ENCODE peak calls at places on chromosomes 13 and 19, in ten cellular contexts. F, L, R, Y, W, Q, G, K, V and M are unnamed samples.

GRCh38 chr13:37168151-37168550 is 62.7 kb upstream of the CSNK1A1L start:
- DNase-seq in F (no peak), L (no peak), R (no peak), Y (no peak), W (no peak), Q (no peak), G (no peak), K (no peak), V (no peak), M (no peak)

GRCh38 chr19:51637362-51637978 is 7.3 kb upstream of the SIGLEC5 start:
- DNase-seq in F (no peak), L (no peak), R (no peak), Y (no peak), W (no peak), Q (peak; percentile 33), G (no peak), K (no peak), V (no peak), M (no peak)

GRCh38 chr19:3785464-3785937 is 680 bp downstream of the MATK start:
- DNase-seq in F (no peak), L (no peak), R (no peak), Y (no peak), W (no peak), Q (no peak), G (peak; percentile 73), K (no peak), V (no peak), M (no peak)

GRCh38 chr13:67635754-67636153 is 405.6 kb upstream of the PCDH9 start:
- DNase-seq in F (no peak), L (no peak), R (no peak), Y (no peak), W (no peak), Q (no peak), G (no peak), K (no peak), V (no peak), M (no peak)

GRCh38 chr19:41994994-41995958 is 1.2 kb upstream of the ATP1A3 start:
- DNase-seq in F (no peak), L (no peak), R (no peak), Y (no peak), W (no peak), Q (no peak), G (peak; percentile 32), K (no peak), V (no peak), M (no peak)

GRCh38 chr19:17248011-17248776 is 2.5 kb upstream of the NR2F6 start:
- DNase-seq in F (no peak), L (no peak), R (no peak), Y (no peak), W (no peak), Q (no peak), G (no peak), K (peak; percentile 75), V (no peak), M (no peak)

GRCh38 chr19:4622695-4623421 is 16.5 kb upstream of the TNFAIP8L1 start:
- DNase-seq in F (no peak), L (no peak), R (no peak), Y (no peak), W (no peak), Q (peak; percentile 60), G (no peak), K (no peak), V (no peak), M (no peak)

GRCh38 chr13:47463726-47464125 is 537.3 kb downstream of the SUCLA2 start:
- DNase-seq in F (no peak), L (no peak), R (peak; percentile 54), Y (peak; percentile 72), W (no peak), Q (no peak), G (peak; percentile 37), K (no peak), V (no peak), M (no peak)

GRCh38 chr13:106534844-106535551 is 464 bp downstream of the EFNB2 start:
- DNase-seq in F (no peak), L (no peak), R (peak; percentile 35), Y (peak; percentile 50), W (no peak), Q (no peak), G (peak; percentile 90), K (no peak), V (no peak), M (no peak)

DNA sequence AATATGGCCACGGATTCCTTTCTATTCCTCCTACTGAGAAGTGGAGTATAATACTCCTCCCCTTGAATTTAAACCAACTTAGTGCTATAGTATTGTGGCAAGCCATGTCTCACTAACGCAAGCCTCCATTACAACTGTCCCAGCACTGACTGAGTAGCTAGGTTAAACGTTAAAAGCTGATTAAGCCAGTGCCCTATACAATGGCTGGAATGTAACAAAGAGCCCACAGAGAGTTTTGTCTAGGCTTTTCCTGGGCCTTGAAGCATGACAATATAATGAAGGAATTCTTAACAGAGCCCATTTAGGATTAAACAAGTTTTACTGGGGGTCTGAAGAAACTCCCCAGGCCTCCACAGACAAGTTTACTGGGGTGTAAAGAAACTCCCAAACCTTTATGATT is 254.5 kb upstream of the DACH1 start:
- DNase-seq in F (no peak), L (no peak), R (no peak), Y (no peak), W (no peak), Q (no peak), G (no peak), K (no peak), V (no peak), M (no peak)
- H3K4me1 ChIP-seq in F (no peaks in the 10 kb centered on the region), L (no peaks in the 10 kb centered on the region), R (peaks cover 11% of the 10 kb centered on the region), Y (no peaks in the 10 kb centered on the region), W (no peaks in the 10 kb centered on the region), Q (peaks cover 8% of the 10 kb centered on the region), G (no peaks in the 10 kb centered on the region), K (no peaks in the 10 kb centered on the region), V (no peaks in the 10 kb centered on the region), M (no peaks in the 10 kb centered on the region)

DNA sequence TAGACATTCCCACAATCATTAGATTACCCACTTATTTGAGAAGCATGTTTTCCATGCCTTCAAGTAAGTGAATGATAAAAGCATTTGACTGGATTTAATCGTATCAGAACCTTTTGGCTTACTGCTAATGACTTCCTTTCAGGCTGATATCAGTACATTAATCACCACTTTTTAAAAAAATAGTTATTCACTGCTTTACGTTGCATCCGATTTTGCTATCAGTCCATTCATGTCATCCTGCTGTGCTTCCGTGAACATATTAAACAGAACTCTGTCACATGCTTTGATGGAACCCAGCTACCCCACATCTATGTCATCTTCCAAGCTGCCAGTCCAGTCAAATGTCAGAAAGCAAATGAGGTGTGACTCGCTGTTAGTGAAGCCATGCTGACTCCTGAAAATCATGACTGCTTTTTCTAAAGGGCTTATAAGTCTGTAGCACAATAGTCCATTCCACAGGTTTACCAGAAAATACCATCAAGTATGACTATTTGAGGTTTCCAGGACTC is 440.9 kb downstream of the IRS2 start:
- DNase-seq in F (no peak), L (no peak), R (peak; percentile 86), Y (peak; percentile 87), W (no peak), Q (peak; percentile 75), G (no peak), K (no peak), V (no peak), M (no peak)
- H3K27ac ChIP-seq in F (no peak overlapping the region), L (no peak overlapping the region), R (peak overlapping the region; percentile 71), Y (no peak overlapping the region), W (no peak overlapping the region), Q (peak overlapping the region; percentile 67), G (no peak overlapping the region), K (no peak overlapping the region), V (no peak overlapping the region), M (no peak overlapping the region)

DNA sequence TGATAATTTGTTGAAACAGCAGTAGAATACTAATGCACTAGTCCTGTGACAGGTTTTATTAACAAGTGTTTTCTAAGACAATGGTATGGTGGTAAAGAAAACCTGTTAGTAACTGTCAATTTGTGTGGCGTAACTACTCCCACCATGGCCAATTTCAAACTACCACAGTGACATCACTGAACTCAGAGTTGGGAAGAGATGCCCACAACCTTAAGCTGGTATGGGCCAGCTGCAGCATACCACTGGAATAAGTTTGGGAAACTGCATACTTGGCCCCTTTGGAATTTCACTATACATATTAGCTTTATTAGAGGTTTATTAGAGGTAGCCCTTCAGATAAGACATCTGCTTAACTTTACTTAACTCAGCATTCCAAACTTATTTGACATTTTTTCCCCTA is 419.4 kb downstream of the NDFIP2 start:
- DNase-seq in F (no peak), L (no peak), R (no peak), Y (no peak), W (no peak), Q (no peak), G (no peak), K (no peak), V (no peak), M (no peak)
- TF ChIP-seq CTCF in F (no peak), L (no peak), R (no peak), Y (no peak), W (no peak), Q (no peak), G (no peak), K (no peak), V (no peak), M (no peak)

DNA sequence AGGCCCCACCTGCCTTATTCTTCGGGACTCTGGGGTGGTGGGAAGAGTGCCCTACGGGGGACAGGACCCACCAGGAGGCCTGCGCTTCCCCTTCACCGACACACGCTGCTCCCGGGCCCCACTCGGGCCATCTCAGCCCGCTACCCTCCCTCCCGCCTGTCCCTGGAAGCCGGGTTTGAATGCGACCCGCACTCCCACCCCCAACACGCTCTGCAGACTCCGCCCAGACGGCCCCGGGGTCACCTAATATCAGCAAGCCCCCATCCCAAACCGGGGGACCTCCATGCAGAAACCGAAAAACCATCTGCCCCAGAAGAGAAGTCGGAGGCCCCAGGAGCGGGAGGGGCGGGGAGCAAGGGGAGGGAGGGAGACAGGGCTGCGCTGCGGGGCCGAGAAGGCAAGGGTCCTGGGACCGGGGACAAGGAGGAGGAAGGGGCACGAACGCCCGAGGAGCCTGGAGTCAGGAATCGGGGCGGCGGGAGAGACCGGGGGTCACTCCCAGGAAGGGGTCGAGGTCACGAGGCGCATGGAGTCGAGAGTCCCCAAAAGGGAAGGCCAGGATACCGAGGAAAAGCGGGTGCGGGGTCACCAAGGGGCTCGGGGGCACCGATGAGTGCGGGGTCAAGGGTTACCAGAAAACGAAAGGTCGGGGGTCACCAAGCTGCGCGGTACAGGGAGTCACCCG is 766 bp downstream of the SBNO2 start:
- DNase-seq in F (peak; percentile 75), L (no peak), R (no peak), Y (no peak), W (no peak), Q (peak; percentile 67), G (peak; percentile 89), K (peak; percentile 52), V (no peak), M (peak; percentile 70)
- H3K4me1 ChIP-seq in F (peaks cover 66% of the 10 kb centered on the region), L (peaks cover 21% of the 10 kb centered on the region), R (peaks cover 54% of the 10 kb centered on the region), Y (peaks cover 38% of the 10 kb centered on the region), W (peaks cover 22% of the 10 kb centered on the region), Q (peaks cover 38% of the 10 kb centered on the region), G (peaks cover 89% of the 10 kb centered on the region), K (peaks cover 13% of the 10 kb centered on the region), V (no peaks in the 10 kb centered on the region), M (peaks cover 31% of the 10 kb centered on the region)